ENCODE peak calls at places on chromosomes 6 and 20, in seven cellular contexts. G is endodermal cell; L is AG04449; R is CD4-positive, alpha-beta T cell; P is lung; F is foreskin fibroblast; M is GM12865. W is an unnamed sample.
A peak's percentile ranks its signal among the peaks of the same experiment; 100 is the strongest.

GRCh38 chr6:92892626-92893025 is 526.7 kb downstream of the EPHA7 start:
- DNase-seq in G (no peak), L (no peak), R (no peak), P (no peak), F (peak; percentile 1), M (no peak), W (no peak)

GRCh38 chr6:39260451-39260850 is 31.2 kb upstream of the KCNK5 start:
- DNase-seq in G (no peak), L (no peak), R (no peak), P (no peak), F (no peak), M (no peak), W (no peak)

GRCh38 chr20:54158856-54159418 is 14.8 kb downstream of the CYP24A1 start:
- DNase-seq in G (no peak), L (no peak), R (no peak), P (no peak), F (no peak), M (no peak), W (no peak)

GRCh38 chr6:10146723-10147451 is 268.0 kb downstream of the TFAP2A start:
- DNase-seq in G (peak; percentile 76), L (no peak), R (no peak), P (no peak), F (peak; percentile 74), M (peak; percentile 76), W (peak; percentile 32)

GRCh38 chr6:162964703-162965140 is 236.9 kb downstream of the PACRG start:
- DNase-seq in G (no peak), L (peak; percentile 99), R (no peak), P (peak; percentile 53), F (peak; percentile 100), M (no peak), W (peak; percentile 98)

GRCh38 chr20:62739581-62740285 is 31.1 kb downstream of the NTSR1 start:
- DNase-seq in G (no peak), L (no peak), R (peak; percentile 48), P (no peak), F (peak; percentile 85), M (peak; percentile 59), W (no peak)

GRCh38 chr20:56347628-56348305 is 11.0 kb upstream of the FAM210B start:
- DNase-seq in G (peak; percentile 80), L (no peak), R (no peak), P (no peak), F (no peak), M (no peak), W (no peak)

GRCh38 chr6:8114956-8115355 is 12.6 kb upstream of the EEF1E1 start:
- DNase-seq in G (no peak), L (no peak), R (no peak), P (no peak), F (no peak), M (no peak), W (no peak)

GRCh38 chr20:63957690-63958441 is 1.6 kb upstream of the UCKL1 start:
- DNase-seq in G (peak; percentile 93), L (no peak), R (no peak), P (no peak), F (peak; percentile 42), M (peak; percentile 39), W (no peak)

GRCh38 chr6:160355001-160355400 is 6.8 kb downstream of the SLC22A3 start:
- DNase-seq in G (no peak), L (no peak), R (no peak), P (no peak), F (peak; percentile 77), M (no peak), W (no peak)

GRCh38 chr6:32369678-32370077 is 2.0 kb downstream of the TSBP1 start:
- DNase-seq in G (no peak), L (peak; percentile 50), R (no peak), P (no peak), F (peak; percentile 93), M (no peak), W (peak; percentile 15)

GRCh38 chr6:10582774-10583508 is 61.8 kb downstream of the GCNT2 start:
- DNase-seq in G (peak; percentile 84), L (no peak), R (no peak), P (no peak), F (no peak), M (no peak), W (no peak)

GRCh38 chr20:2599265-2600060 is 53.0 kb upstream of the NOP56 start:
- DNase-seq in G (peak; percentile 61), L (no peak), R (no peak), P (no peak), F (peak; percentile 43), M (no peak), W (no peak)

GRCh38 chr6:30836957-30837356 is 47.4 kb upstream of the DDR1 start:
- DNase-seq in G (no peak), L (no peak), R (no peak), P (no peak), F (no peak), M (no peak), W (no peak)

GRCh38 chr6:93554018-93554417 is 134.7 kb upstream of the EPHA7 start:
- DNase-seq in G (no peak), L (no peak), R (no peak), P (no peak), F (no peak), M (no peak), W (no peak)

GRCh38 chr6:130076512-130076911 is 58.1 kb downstream of the L3MBTL3 start:
- DNase-seq in G (no peak), L (no peak), R (no peak), P (no peak), F (peak; percentile 36), M (peak; percentile 35), W (no peak)
- TF ChIP-seq CTCF in G (peak; percentile 55), L (peak; percentile 6), R (peak; percentile 22), P (no peak), F (no peak), M (peak; percentile 18), W (peak; percentile 22)

GRCh38 chr6:37314803-37315515 is 38.8 kb upstream of the RNF8 start:
- DNase-seq in G (peak; percentile 86), L (no peak), R (no peak), P (no peak), F (peak; percentile 48), M (peak; percentile 66), W (no peak)
- TF ChIP-seq CTCF in G (peak; percentile 88), L (peak; percentile 58), R (peak; percentile 46), P (no peak), F (peak; percentile 44), M (peak; percentile 61), W (peak; percentile 46)

GRCh38 chr20:10557685-10558084 is 116.1 kb downstream of the JAG1 start:
- DNase-seq in G (no peak), L (no peak), R (no peak), P (no peak), F (no peak), M (no peak), W (no peak)
- TF ChIP-seq CTCF in G (no peak), L (no peak), R (no peak), P (no peak), F (no peak), M (no peak), W (no peak)

DNA sequence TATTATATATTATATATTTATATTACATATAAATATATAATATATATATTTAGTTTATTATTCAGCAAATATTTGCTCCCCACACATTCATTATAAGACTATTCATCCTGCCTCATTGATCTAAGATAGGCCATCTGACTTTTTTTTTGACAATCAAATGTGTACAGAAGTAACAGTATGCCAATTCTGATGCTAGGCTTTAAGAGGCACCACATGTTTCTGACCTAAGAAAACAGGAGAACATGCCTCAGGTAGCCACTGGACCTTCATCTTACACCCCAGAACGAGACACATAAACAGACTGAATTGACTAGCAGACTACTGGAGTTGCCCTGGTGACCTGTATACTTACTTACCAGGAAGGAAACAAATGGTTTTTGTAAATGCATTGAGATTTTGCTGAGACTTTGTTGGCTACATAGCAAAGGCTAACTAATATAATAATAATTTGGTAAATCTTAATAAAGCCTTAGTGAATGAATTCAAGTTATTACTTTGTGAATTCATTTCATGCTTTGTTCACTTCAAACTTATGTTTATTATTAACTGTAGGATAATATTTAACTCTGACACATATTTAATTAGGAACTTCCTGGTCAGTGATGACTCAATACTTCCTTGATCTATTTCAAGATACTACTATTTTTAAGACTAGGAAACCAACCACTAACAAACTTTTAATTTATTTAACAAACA is 13.4 kb upstream of the MYO6 start:
- DNase-seq in G (no peak), L (no peak), R (no peak), P (no peak), F (peak; percentile 43), M (peak; percentile 30), W (no peak)
- TF ChIP-seq CTCF in G (no peak), L (no peak), R (no peak), P (no peak), F (no peak), M (no peak), W (no peak)

GRCh38 chr20:43938017-43938655 is 23.5 kb downstream of the TOX2 start:
- DNase-seq in G (no peak), L (no peak), R (no peak), P (no peak), F (peak; percentile 24), M (no peak), W (no peak)

GRCh38 chr20:43940518-43941225 is 26.0 kb downstream of the TOX2 start:
- DNase-seq in G (no peak), L (no peak), R (no peak), P (no peak), F (no peak), M (no peak), W (no peak)

GRCh38 chr20:43937586-43937985 is 22.9 kb downstream of the TOX2 start:
- DNase-seq in G (no peak), L (no peak), R (no peak), P (no peak), F (peak; percentile 45), M (no peak), W (no peak)

GRCh38 chr20:43939762-43940121 is 25.1 kb downstream of the TOX2 start:
- DNase-seq in G (no peak), L (no peak), R (no peak), P (no peak), F (no peak), M (no peak), W (no peak)

DNA sequence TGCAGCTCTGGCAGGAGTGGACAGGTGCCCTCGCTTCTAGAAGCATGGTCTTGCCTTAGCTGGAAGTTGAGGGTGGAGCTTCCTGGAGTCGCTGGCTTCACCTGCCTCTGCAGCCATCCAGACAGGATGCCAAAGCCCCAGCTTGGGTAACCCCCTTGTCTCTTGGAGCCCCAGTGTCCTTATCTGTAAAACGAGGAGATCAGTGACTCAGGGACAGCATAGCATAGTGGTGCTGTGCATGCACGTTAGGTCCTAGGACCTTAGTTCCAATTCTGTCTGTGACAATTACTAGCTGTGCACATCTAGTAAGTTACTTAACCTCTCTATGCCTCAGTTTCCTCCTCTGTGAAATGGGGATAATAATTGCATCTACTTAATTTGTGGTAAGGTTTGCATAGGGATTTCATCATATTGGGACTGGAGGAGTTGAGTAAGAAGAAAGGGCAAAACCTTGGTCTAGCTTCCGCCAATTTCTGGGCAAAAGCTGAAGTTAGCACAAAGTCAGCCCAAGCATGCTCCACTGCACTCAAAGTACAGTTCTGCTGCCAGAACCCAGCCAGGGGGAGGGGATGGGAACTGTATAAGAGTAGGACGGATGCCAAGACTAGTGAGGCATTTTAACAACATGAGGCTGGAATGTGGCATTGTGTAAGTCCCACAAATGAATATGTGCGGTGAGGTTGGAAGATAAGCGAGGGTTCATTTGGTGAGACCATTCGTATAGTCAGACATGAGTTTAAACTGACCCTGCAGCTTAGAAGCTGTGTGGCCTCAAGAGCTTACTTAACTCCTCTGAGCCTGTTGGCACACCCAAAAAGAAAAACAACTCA is 24.5 kb downstream of the TOX2 start:
- DNase-seq in G (no peak), L (peak; percentile 98), R (no peak), P (peak; percentile 85), F (peak; percentile 99), M (no peak), W (peak; percentile 100)
- TF ChIP-seq CTCF in G (no peak), L (no peak), R (no peak), P (no peak), F (no peak), M (no peak), W (no peak)